ENCODE peak calls at places on chromosomes 2 and 18, in four cellular contexts. J is DND-41, X is spleen, F is right atrium auricular region. T is an unnamed sample.
A peak's percentile ranks its signal among the peaks of the same experiment; 100 is the strongest.

GRCh38 chr18:3453540-3454364 is 3.8 kb downstream of the TGIF1 start:
- DNase-seq in J (peak; percentile 51), X (peak; percentile 79), F (peak; percentile 83), T (no peak)

GRCh38 chr2:59726226-59726800 is 827.1 kb downstream of the BCL11A start:
- DNase-seq in X (no peak), F (no peak), J (no peak), T (no peak)

GRCh38 chr2:241896746-241897201 is 27.2 kb downstream of the RTP5 start:
- DNase-seq in J (no peak), X (peak; percentile 46), F (no peak), T (no peak)

GRCh38 chr18:44079602-44080001 is 601.1 kb upstream of the SETBP1 start:
- DNase-seq in X (no peak), J (no peak), F (no peak), T (no peak)

GRCh38 chr2:223865907-223866508 is 28.6 kb upstream of the AP1S3 start:
- DNase-seq in J (no peak), X (no peak), F (no peak), T (no peak)

GRCh38 chr2:196551014-196551413 is 88.5 kb upstream of the CCDC150 start:
- DNase-seq in J (no peak), F (no peak), X (no peak), T (no peak)

GRCh38 chr2:205892141-205893064 is 193.6 kb downstream of the INO80D start:
- DNase-seq in F (no peak), J (no peak), X (no peak), T (no peak)

GRCh38 chr2:177164131-177164530 is 48.5 kb upstream of the HNRNPA3 start:
- DNase-seq in J (no peak), F (no peak), X (no peak), T (no peak)

GRCh38 chr2:46097714-46098480 is 199.3 kb upstream of the EPAS1 start:
- DNase-seq in J (no peak), F (peak; percentile 86), X (no peak), T (no peak)

GRCh38 chr18:35571138-35571537 is 10.4 kb upstream of the GALNT1 start:
- DNase-seq in J (no peak), X (no peak), F (no peak), T (no peak)

GRCh38 chr2:223797073-223797472 is 40.3 kb downstream of the AP1S3 start:
- DNase-seq in J (no peak), F (no peak), X (no peak), T (no peak)

GRCh38 chr2:112296407-112296806 is 21.0 kb downstream of the ZC3H6 start:
- DNase-seq in J (no peak), F (no peak), X (no peak), T (no peak)

GRCh38 chr18:26440644-26441043 is 107.7 kb downstream of the KCTD1 start:
- DNase-seq in F (no peak), X (no peak), J (no peak), T (no peak)

GRCh38 chr2:137435176-137435575 is 529.1 kb upstream of the HNMT start:
- DNase-seq in X (no peak), F (no peak), J (no peak), T (no peak)

GRCh38 chr2:182372661-182373060 is 54.2 kb downstream of the PDE1A start:
- DNase-seq in F (peak; percentile 68), J (no peak), X (no peak), T (no peak)

GRCh38 chr2:191155608-191156071 is 4.8 kb upstream of the STAT4 start:
- DNase-seq in X (no peak), J (peak; percentile 16), F (no peak), T (no peak)

GRCh38 chr2:6876299-6876698 is 1.3 kb upstream of the RSAD2 start:
- DNase-seq in X (no peak), F (no peak), J (no peak), T (no peak)

GRCh38 chr2:9574314-9574713 is 18.7 kb upstream of the ADAM17 start:
- DNase-seq in J (no peak), X (no peak), F (no peak), T (no peak)

GRCh38 chr2:9578475-9579235 is 23.0 kb upstream of the ADAM17 start:
- DNase-seq in F (no peak), J (no peak), X (peak; percentile 11), T (no peak)

GRCh38 chr2:9570182-9571060 is 14.8 kb upstream of the ADAM17 start:
- DNase-seq in F (no peak), X (no peak), J (no peak), T (no peak)

GRCh38 chr2:9573840-9574239 is 18.2 kb upstream of the ADAM17 start:
- DNase-seq in X (no peak), F (no peak), J (no peak), T (no peak)

GRCh38 chr2:9573013-9573708 is 17.5 kb upstream of the ADAM17 start:
- DNase-seq in X (no peak), F (no peak), J (no peak), T (no peak)
- H3K27ac ChIP-seq in X (no peak overlapping the region), F (no peak overlapping the region), J (no peak overlapping the region), T (no peak overlapping the region)

DNA sequence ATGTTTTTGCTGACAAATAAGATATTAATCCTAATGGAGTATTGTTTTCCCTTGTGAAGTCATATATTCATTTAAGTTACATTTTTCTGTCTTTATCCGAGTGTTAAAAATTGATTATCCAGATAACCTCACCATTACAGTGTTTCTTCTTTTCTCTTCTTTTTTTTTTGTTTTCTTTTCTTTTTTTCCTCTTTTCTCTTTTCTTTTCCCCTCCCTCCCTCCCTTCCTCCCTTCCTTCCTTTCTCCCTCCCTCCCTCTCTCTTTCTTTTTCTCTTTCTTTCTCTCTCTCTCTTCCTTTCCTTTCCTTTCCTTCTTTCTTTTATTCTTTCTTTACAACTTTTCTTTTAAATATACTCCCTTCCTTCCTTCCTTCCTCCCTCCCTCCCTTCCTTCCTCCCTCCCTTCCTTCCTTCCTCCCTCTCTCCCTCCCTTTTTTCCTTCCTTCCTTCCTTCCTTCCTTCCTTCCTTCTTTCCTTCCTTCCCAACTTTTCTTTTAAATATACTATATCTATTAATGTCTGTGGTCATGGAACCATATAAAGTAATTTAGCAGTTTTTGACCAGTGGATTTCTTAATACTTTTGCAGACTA is 40.9 kb downstream of the UBE2E3 start:
- DNase-seq in X (no peak), F (no peak), J (no peak), T (no peak)
- H3K4me3 ChIP-seq in X (no peak overlapping the region), F (no peak overlapping the region), J (no peak overlapping the region), T (no peak overlapping the region)

GRCh38 chr2:30653847-30654246 is 153.4 kb downstream of the CAPN13 start:
- DNase-seq in X (no peak), F (no peak), J (no peak), T (no peak)

GRCh38 chr2:30654404-30654803 is 152.8 kb downstream of the CAPN13 start:
- DNase-seq in F (no peak), X (no peak), J (no peak), T (no peak)

GRCh38 chr2:30655211-30655610 is 152.0 kb downstream of the CAPN13 start:
- DNase-seq in J (no peak), F (no peak), X (no peak), T (no peak)

GRCh38 chr2:30649828-30650227 is 157.4 kb downstream of the CAPN13 start:
- DNase-seq in F (no peak), J (no peak), X (no peak), T (no peak)

GRCh38 chr2:30652271-30652910 is 154.9 kb downstream of the CAPN13 start:
- DNase-seq in J (no peak), X (no peak), F (no peak), T (no peak)
- H3K27ac ChIP-seq in J (no peak overlapping the region), X (no peak overlapping the region), F (no peak overlapping the region), T (no peak overlapping the region)

GRCh38 chr18:49023281-49023937 is 72.6 kb upstream of the SMAD7 start:
- DNase-seq in J (peak; percentile 83), X (peak; percentile 82), F (peak; percentile 56), T (no peak)
- H3K4me3 ChIP-seq in J (peak overlapping the region; percentile 15), X (no peak overlapping the region), F (no peak overlapping the region), T (no peak overlapping the region)